ENCODE peak calls at places on chromosome 16, in seven cellular contexts. One of them, this sample, is unnamed.
A peak's percentile ranks its signal among the peaks of the same experiment; 100 is the strongest.

GRCh38 chr16:26740771-26741170 is 326.0 kb upstream of the C16orf82 start:
- DNase-seq in tibial nerve: no peak
- DNase-seq in neural progenitor cell: no peak
- DNase-seq in transverse colon: no peak
- DNase-seq in right lobe of liver: no peak
- DNase-seq in ascending aorta: no peak
- DNase-seq in PC-9: no peak
- DNase-seq in this sample: no peak

GRCh38 chr16:80611930-80612327 is 71.1 kb downstream of the DYNLRB2 start:
- DNase-seq in tibial nerve: no peak
- DNase-seq in neural progenitor cell: no peak
- DNase-seq in transverse colon: no peak
- DNase-seq in right lobe of liver: no peak
- DNase-seq in ascending aorta: no peak
- DNase-seq in PC-9: no peak
- DNase-seq in this sample: no peak

GRCh38 chr16:4788489-4788889 is 344 bp upstream of the SEPTIN12 start:
- DNase-seq in tibial nerve: no peak
- DNase-seq in neural progenitor cell: no peak
- DNase-seq in transverse colon: no peak
- DNase-seq in right lobe of liver: no peak
- DNase-seq in ascending aorta: no peak
- DNase-seq in PC-9: no peak
- DNase-seq in this sample: no peak

GRCh38 chr16:4322121-4323035 is 6.5 kb downstream of the GLIS2 start:
- DNase-seq in tibial nerve: no peak
- DNase-seq in neural progenitor cell: no peak
- DNase-seq in transverse colon: no peak
- DNase-seq in right lobe of liver: no peak
- DNase-seq in ascending aorta: no peak
- DNase-seq in PC-9: no peak
- DNase-seq in this sample: no peak

GRCh38 chr16:54062361-54063346 is 223.9 kb downstream of the IRX3 start:
- DNase-seq in tibial nerve: no peak
- DNase-seq in neural progenitor cell: peak; percentile 37
- DNase-seq in transverse colon: no peak
- DNase-seq in right lobe of liver: no peak
- DNase-seq in ascending aorta: no peak
- DNase-seq in PC-9: no peak
- DNase-seq in this sample: peak; percentile 29

GRCh38 chr16:23149993-23150364 is 727 bp upstream of the USP31 start:
- DNase-seq in tibial nerve: no peak
- DNase-seq in neural progenitor cell: no peak
- DNase-seq in transverse colon: no peak
- DNase-seq in right lobe of liver: no peak
- DNase-seq in ascending aorta: no peak
- DNase-seq in PC-9: no peak
- DNase-seq in this sample: no peak

GRCh38 chr16:72677662-72678447 is 370.1 kb downstream of the ZFHX3 start:
- DNase-seq in tibial nerve: no peak
- DNase-seq in neural progenitor cell: no peak
- DNase-seq in transverse colon: peak; percentile 48
- DNase-seq in right lobe of liver: no peak
- DNase-seq in ascending aorta: no peak
- DNase-seq in PC-9: no peak
- DNase-seq in this sample: no peak

GRCh38 chr16:50313596-50314483 is 47.5 kb downstream of the ADCY7 start:
- DNase-seq in tibial nerve: no peak
- DNase-seq in neural progenitor cell: no peak
- DNase-seq in transverse colon: no peak
- DNase-seq in right lobe of liver: peak; percentile 76
- DNase-seq in ascending aorta: peak; percentile 72
- DNase-seq in PC-9: no peak
- DNase-seq in this sample: no peak

GRCh38 chr16:53048139-53048915 is 4.4 kb downstream of the CHD9NB start:
- DNase-seq in tibial nerve: no peak
- DNase-seq in neural progenitor cell: no peak
- DNase-seq in transverse colon: peak; percentile 53
- DNase-seq in right lobe of liver: peak; percentile 67
- DNase-seq in ascending aorta: no peak
- DNase-seq in PC-9: no peak
- DNase-seq in this sample: no peak

GRCh38 chr16:76956801-76957200 is 234.2 kb upstream of the MON1B start:
- DNase-seq in tibial nerve: no peak
- DNase-seq in neural progenitor cell: no peak
- DNase-seq in transverse colon: no peak
- DNase-seq in right lobe of liver: no peak
- DNase-seq in ascending aorta: no peak
- DNase-seq in PC-9: no peak
- DNase-seq in this sample: no peak

GRCh38 chr16:81296631-81297030 is 18.1 kb upstream of the GAN start:
- DNase-seq in tibial nerve: no peak
- DNase-seq in neural progenitor cell: no peak
- DNase-seq in transverse colon: no peak
- DNase-seq in right lobe of liver: no peak
- DNase-seq in ascending aorta: no peak
- DNase-seq in PC-9: no peak
- DNase-seq in this sample: no peak

GRCh38 chr16:76535-77272 is 1.3 kb upstream of the MPG start:
- DNase-seq in tibial nerve: peak; percentile 73
- DNase-seq in neural progenitor cell: no peak
- DNase-seq in transverse colon: peak; percentile 71
- DNase-seq in right lobe of liver: no peak
- DNase-seq in ascending aorta: peak; percentile 92
- DNase-seq in PC-9: peak; percentile 40
- DNase-seq in this sample: no peak

GRCh38 chr16:35146723-35147458 is 1687.5 kb downstream of the TP53TG3F start:
- DNase-seq in tibial nerve: no peak
- DNase-seq in neural progenitor cell: no peak
- DNase-seq in transverse colon: no peak
- DNase-seq in right lobe of liver: no peak
- DNase-seq in ascending aorta: no peak
- DNase-seq in PC-9: peak; percentile 9
- DNase-seq in this sample: no peak

GRCh38 chr16:55294947-55295346 is 29.1 kb upstream of the IRX6 start:
- DNase-seq in tibial nerve: no peak
- DNase-seq in neural progenitor cell: peak; percentile 22
- DNase-seq in transverse colon: no peak
- DNase-seq in right lobe of liver: no peak
- DNase-seq in ascending aorta: no peak
- DNase-seq in PC-9: no peak
- DNase-seq in this sample: peak; percentile 19

GRCh38 chr16:86975445-86975844 is 341.7 kb downstream of the C16orf95 start:
- DNase-seq in tibial nerve: no peak
- DNase-seq in neural progenitor cell: peak; percentile 56
- DNase-seq in transverse colon: no peak
- DNase-seq in right lobe of liver: no peak
- DNase-seq in ascending aorta: peak; percentile 82
- DNase-seq in PC-9: no peak
- DNase-seq in this sample: peak; percentile 32

GRCh38 chr16:642189-643049 is 791 bp downstream of the MCRIP2 start:
- DNase-seq in tibial nerve: no peak
- DNase-seq in neural progenitor cell: peak; percentile 54
- DNase-seq in transverse colon: peak; percentile 86
- DNase-seq in right lobe of liver: peak; percentile 87
- DNase-seq in ascending aorta: no peak
- DNase-seq in PC-9: peak; percentile 43
- DNase-seq in this sample: peak; percentile 53

GRCh38 chr16:56298948-56299602 is 107.8 kb downstream of the GNAO1 start:
- DNase-seq in tibial nerve: peak; percentile 22
- DNase-seq in neural progenitor cell: peak; percentile 60
- DNase-seq in transverse colon: no peak
- DNase-seq in right lobe of liver: no peak
- DNase-seq in ascending aorta: no peak
- DNase-seq in PC-9: no peak
- DNase-seq in this sample: peak; percentile 31

GRCh38 chr16:86977076-86977676 is 340.0 kb downstream of the C16orf95 start:
- DNase-seq in tibial nerve: no peak
- DNase-seq in neural progenitor cell: no peak
- DNase-seq in transverse colon: no peak
- DNase-seq in right lobe of liver: no peak
- DNase-seq in ascending aorta: no peak
- DNase-seq in PC-9: no peak
- DNase-seq in this sample: no peak

GRCh38 chr16:30570621-30571443 is 682 bp downstream of the ZNF688 start:
- DNase-seq in tibial nerve: no peak
- DNase-seq in neural progenitor cell: peak; percentile 57
- DNase-seq in transverse colon: no peak
- DNase-seq in right lobe of liver: no peak
- DNase-seq in ascending aorta: no peak
- DNase-seq in PC-9: no peak
- DNase-seq in this sample: peak; percentile 37

GRCh38 chr16:733382-734207 is 6.7 kb downstream of the HAGHL start:
- DNase-seq in tibial nerve: no peak
- DNase-seq in neural progenitor cell: peak; percentile 35
- DNase-seq in transverse colon: no peak
- DNase-seq in right lobe of liver: peak; percentile 52
- DNase-seq in ascending aorta: no peak
- DNase-seq in PC-9: peak; percentile 22
- DNase-seq in this sample: peak; percentile 83

GRCh38 chr16:86809458-86809955 is 231.2 kb downstream of the FOXL1 start:
- DNase-seq in tibial nerve: no peak
- DNase-seq in neural progenitor cell: no peak
- DNase-seq in transverse colon: no peak
- DNase-seq in right lobe of liver: no peak
- DNase-seq in ascending aorta: no peak
- DNase-seq in PC-9: no peak
- DNase-seq in this sample: no peak

GRCh38 chr16:15856901-15857778 is at the start of gene MYH11:
- DNase-seq in tibial nerve: no peak
- DNase-seq in neural progenitor cell: peak; percentile 71
- DNase-seq in transverse colon: peak; percentile 31
- DNase-seq in right lobe of liver: no peak
- DNase-seq in ascending aorta: peak; percentile 72
- DNase-seq in PC-9: no peak
- DNase-seq in this sample: no peak

GRCh38 chr16:7378024-7378695 is 45.5 kb downstream of the RBFOX1 start:
- DNase-seq in tibial nerve: no peak
- DNase-seq in neural progenitor cell: no peak
- DNase-seq in transverse colon: no peak
- DNase-seq in right lobe of liver: no peak
- DNase-seq in ascending aorta: no peak
- DNase-seq in PC-9: no peak
- DNase-seq in this sample: no peak

GRCh38 chr16:57956924-57957323 is 14.0 kb downstream of the CNGB1 start:
- DNase-seq in tibial nerve: no peak
- DNase-seq in neural progenitor cell: no peak
- DNase-seq in transverse colon: no peak
- DNase-seq in right lobe of liver: peak; percentile 20
- DNase-seq in ascending aorta: no peak
- DNase-seq in PC-9: no peak
- DNase-seq in this sample: no peak

GRCh38 chr16:57956270-57956808 is 14.6 kb downstream of the CNGB1 start:
- DNase-seq in tibial nerve: no peak
- DNase-seq in neural progenitor cell: no peak
- DNase-seq in transverse colon: no peak
- DNase-seq in right lobe of liver: peak; percentile 36
- DNase-seq in ascending aorta: no peak
- DNase-seq in PC-9: no peak
- DNase-seq in this sample: no peak

GRCh38 chr16:57957396-57958392 is 13.2 kb downstream of the CNGB1 start:
- DNase-seq in tibial nerve: no peak
- DNase-seq in neural progenitor cell: no peak
- DNase-seq in transverse colon: no peak
- DNase-seq in right lobe of liver: peak; percentile 21
- DNase-seq in ascending aorta: no peak
- DNase-seq in PC-9: peak; percentile 45
- DNase-seq in this sample: no peak

GRCh38 chr16:57953857-57954256 is 17.1 kb downstream of the CNGB1 start:
- DNase-seq in tibial nerve: no peak
- DNase-seq in neural progenitor cell: no peak
- DNase-seq in transverse colon: no peak
- DNase-seq in right lobe of liver: no peak
- DNase-seq in ascending aorta: no peak
- DNase-seq in PC-9: no peak
- DNase-seq in this sample: no peak

GRCh38 chr16:57955572-57955971 is 15.4 kb downstream of the CNGB1 start:
- DNase-seq in tibial nerve: no peak
- DNase-seq in neural progenitor cell: no peak
- DNase-seq in transverse colon: no peak
- DNase-seq in right lobe of liver: peak; percentile 52
- DNase-seq in ascending aorta: no peak
- DNase-seq in PC-9: no peak
- DNase-seq in this sample: no peak
- H3K4me3 ChIP-seq in tibial nerve: no peak overlapping the region
- H3K4me3 ChIP-seq in neural progenitor cell: no peak overlapping the region
- H3K4me3 ChIP-seq in transverse colon: no peak overlapping the region
- H3K4me3 ChIP-seq in right lobe of liver: no peak overlapping the region
- H3K4me3 ChIP-seq in ascending aorta: no peak overlapping the region
- H3K4me3 ChIP-seq in PC-9: no peak overlapping the region
- H3K4me3 ChIP-seq in this sample: no peak overlapping the region

GRCh38 chr16:73879621-73880020 is 417.0 kb upstream of the PSMD7 start:
- DNase-seq in tibial nerve: no peak
- DNase-seq in neural progenitor cell: no peak
- DNase-seq in transverse colon: no peak
- DNase-seq in right lobe of liver: no peak
- DNase-seq in ascending aorta: no peak
- DNase-seq in PC-9: no peak
- DNase-seq in this sample: no peak
- H3K36me3 ChIP-seq in tibial nerve: no peaks in the 10 kb centered on the region
- H3K36me3 ChIP-seq in neural progenitor cell: no peaks in the 10 kb centered on the region
- H3K36me3 ChIP-seq in transverse colon: no peaks in the 10 kb centered on the region
- H3K36me3 ChIP-seq in right lobe of liver: no peaks in the 10 kb centered on the region
- H3K36me3 ChIP-seq in ascending aorta: no peaks in the 10 kb centered on the region
- H3K36me3 ChIP-seq in PC-9: no peaks in the 10 kb centered on the region
- H3K36me3 ChIP-seq in this sample: no peaks in the 10 kb centered on the region

DNA sequence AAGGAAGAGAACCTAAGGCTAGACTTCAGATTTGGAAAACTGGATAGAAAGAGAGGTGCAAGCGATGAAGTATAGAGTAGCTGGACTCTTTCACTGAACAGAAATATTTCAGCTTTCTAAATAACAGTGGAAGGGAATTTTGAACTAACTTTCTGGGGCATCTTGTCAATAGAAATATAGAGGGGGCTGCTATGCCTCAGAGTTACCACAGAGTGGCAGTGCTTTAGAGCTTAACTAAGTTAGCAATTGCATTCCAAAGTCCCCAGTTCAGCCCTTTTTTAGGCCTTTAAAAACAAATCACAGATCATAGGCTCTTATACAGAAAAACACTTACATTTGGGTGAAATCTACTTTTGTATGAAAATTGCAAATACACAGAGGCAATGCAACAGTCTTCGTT is 154.2 kb upstream of the CDH8 start:
- DNase-seq in tibial nerve: no peak
- DNase-seq in neural progenitor cell: peak; percentile 81
- DNase-seq in transverse colon: no peak
- DNase-seq in right lobe of liver: no peak
- DNase-seq in ascending aorta: no peak
- DNase-seq in PC-9: no peak
- DNase-seq in this sample: no peak
- TF ChIP-seq CTCF in tibial nerve: no peak
- TF ChIP-seq CTCF in neural progenitor cell: peak; percentile 87
- TF ChIP-seq CTCF in transverse colon: no peak
- TF ChIP-seq CTCF in right lobe of liver: peak; percentile 45
- TF ChIP-seq CTCF in ascending aorta: no peak
- TF ChIP-seq CTCF in PC-9: peak; percentile 56
- TF ChIP-seq CTCF in this sample: peak; percentile 88

DNA sequence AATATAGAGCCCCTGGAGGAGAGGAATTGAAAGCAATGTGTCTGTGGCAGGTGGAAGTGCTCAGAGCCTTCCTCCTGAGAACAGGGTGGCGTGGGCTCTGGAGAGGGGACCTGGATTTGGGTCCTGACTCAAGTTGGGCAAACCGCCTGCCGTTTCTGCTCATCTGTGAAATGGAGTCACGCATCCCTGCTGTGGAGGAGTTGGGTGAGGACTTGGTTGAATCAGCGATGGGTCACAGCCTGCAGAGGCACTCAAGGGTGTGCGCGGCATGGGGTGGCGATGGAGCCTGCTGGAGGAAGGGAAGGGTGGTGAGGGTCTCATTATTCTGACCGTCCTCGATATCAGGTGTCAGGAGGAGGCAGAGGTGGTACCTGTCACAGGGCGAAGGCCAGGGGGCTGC is 3.1 kb downstream of the ADAD2 start:
- DNase-seq in tibial nerve: no peak
- DNase-seq in neural progenitor cell: no peak
- DNase-seq in transverse colon: no peak
- DNase-seq in right lobe of liver: no peak
- DNase-seq in ascending aorta: no peak
- DNase-seq in PC-9: no peak
- DNase-seq in this sample: no peak
- H3K4me3 ChIP-seq in tibial nerve: no peak overlapping the region
- H3K4me3 ChIP-seq in neural progenitor cell: no peak overlapping the region
- H3K4me3 ChIP-seq in transverse colon: no peak overlapping the region
- H3K4me3 ChIP-seq in right lobe of liver: no peak overlapping the region
- H3K4me3 ChIP-seq in ascending aorta: no peak overlapping the region
- H3K4me3 ChIP-seq in PC-9: no peak overlapping the region
- H3K4me3 ChIP-seq in this sample: no peak overlapping the region